ENCODE peak calls at places on chromosomes 1 and 21, in ten cellular contexts. K is right atrium auricular region, C is iPS DF 6.9, J is body of pancreas, N is colonic mucosa, I is SJCRH30, F is lung, A is mucosa of descending colon, U is mammary epithelial cell, E is psoas muscle. L is an unnamed sample. For H3K9me3, the result is how much of the 10 kb centered on the place peaks cover.

GRCh38 chr1:24502168-24503002 is at the start of gene RCAN3:
- DNase-seq in K (peak), C (peak), J (peak), N (peak), I (peak), F (peak), A (peak), U (peak), E (peak), L (peak)

GRCh38 chr1:233025156-233025555 is 74.7 kb downstream of the NTPCR start:
- DNase-seq in K (no peak), C (peak), J (peak), N (peak), I (peak), F (no peak), A (peak), U (no peak), E (peak), L (peak)

GRCh38 chr1:94805912-94806311 is 14.2 kb upstream of the SLC44A3 start:
- DNase-seq in K (no peak), C (no peak), J (peak), N (peak), I (peak), F (peak), A (no peak), U (peak), E (no peak), L (peak)

GRCh38 chr1:51578383-51579109 is 38.3 kb upstream of the OSBPL9 start:
- DNase-seq in K (no peak), C (no peak), J (peak), N (no peak), I (no peak), F (no peak), A (no peak), U (no peak), E (no peak), L (no peak)

GRCh38 chr1:232627645-232628334 is 2.1 kb downstream of the SIPA1L2 start:
- DNase-seq in K (no peak), C (no peak), J (no peak), N (peak), I (peak), F (no peak), A (no peak), U (peak), E (no peak), L (peak)

GRCh38 chr1:76046149-76046548 is 28.4 kb upstream of the ST6GALNAC3 start:
- DNase-seq in K (no peak), C (no peak), J (no peak), N (no peak), I (no peak), F (no peak), A (no peak), U (no peak), E (no peak), L (no peak)

GRCh38 chr1:185581020-185581419 is 153.2 kb upstream of the HMCN1 start:
- DNase-seq in K (no peak), C (no peak), J (no peak), N (no peak), I (no peak), F (no peak), A (no peak), U (no peak), E (no peak), L (no peak)

GRCh38 chr1:19068639-19069276 is 112.3 kb upstream of the IFFO2 start:
- DNase-seq in K (no peak), C (no peak), J (no peak), N (no peak), I (no peak), F (no peak), A (peak), U (no peak), E (no peak), L (no peak)

GRCh38 chr1:37722181-37723071 is 30.1 kb downstream of the CDCA8 start:
- DNase-seq in K (no peak), C (no peak), J (no peak), N (no peak), I (no peak), F (no peak), A (no peak), U (no peak), E (no peak), L (no peak)

GRCh38 chr1:92817986-92818764 is 13.7 kb upstream of the RPL5 start:
- DNase-seq in K (no peak), C (no peak), J (peak), N (peak), I (peak), F (no peak), A (no peak), U (no peak), E (no peak), L (peak)

GRCh38 chr1:18651727-18652126 is 21.1 kb downstream of the PAX7 start:
- DNase-seq in K (no peak), C (no peak), J (no peak), N (no peak), I (no peak), F (no peak), A (no peak), U (no peak), E (no peak), L (no peak)

GRCh38 chr1:30911061-30911954 is 2.8 kb upstream of the SDC3 start:
- DNase-seq in K (peak), C (peak), J (peak), N (peak), I (peak), F (peak), A (peak), U (peak), E (peak), L (peak)

GRCh38 chr1:232844791-232845190 is 39.6 kb downstream of the MAP10 start:
- DNase-seq in K (no peak), C (no peak), J (no peak), N (no peak), I (no peak), F (no peak), A (no peak), U (peak), E (no peak), L (no peak)

GRCh38 chr1:81550753-81551152 is 250.0 kb upstream of the ADGRL2 start:
- DNase-seq in K (no peak), C (no peak), J (no peak), N (peak), I (no peak), F (no peak), A (no peak), U (peak), E (no peak), L (no peak)

GRCh38 chr1:73803380-73803779 is 394.6 kb downstream of the LRRIQ3 start:
- DNase-seq in K (no peak), C (no peak), J (no peak), N (peak), I (no peak), F (no peak), A (no peak), U (no peak), E (no peak), L (peak)

GRCh38 chr1:64110924-64111777 is 92.3 kb upstream of the UBE2U start:
- DNase-seq in K (no peak), C (no peak), J (no peak), N (no peak), I (no peak), F (no peak), A (no peak), U (peak), E (no peak), L (no peak)

GRCh38 chr1:227941509-227942020 is 6.2 kb downstream of the WNT9A start:
- DNase-seq in K (no peak), C (no peak), J (no peak), N (peak), I (peak), F (no peak), A (peak), U (no peak), E (peak), L (no peak)

GRCh38 chr1:39625462-39626273 is 13.8 kb downstream of the HEYL start:
- DNase-seq in K (peak), C (no peak), J (peak), N (peak), I (no peak), F (peak), A (peak), U (no peak), E (peak), L (no peak)

GRCh38 chr1:216430744-216431143 is 7.5 kb upstream of the USH2A start:
- DNase-seq in K (no peak), C (no peak), J (no peak), N (no peak), I (no peak), F (no peak), A (no peak), U (no peak), E (no peak), L (no peak)

GRCh38 chr1:77220687-77221463 is 1.6 kb upstream of the PIGK start:
- DNase-seq in K (no peak), C (no peak), J (no peak), N (no peak), I (no peak), F (no peak), A (no peak), U (peak), E (no peak), L (no peak)

GRCh38 chr1:168341576-168341975 is 60.9 kb downstream of the TBX19 start:
- DNase-seq in K (no peak), C (no peak), J (no peak), N (no peak), I (no peak), F (no peak), A (no peak), U (peak), E (no peak), L (no peak)

GRCh38 chr21:35649186-35649585 is 411.1 kb downstream of the SETD4 start:
- DNase-seq in K (no peak), C (no peak), J (no peak), N (no peak), I (no peak), F (peak), A (no peak), U (peak), E (no peak), L (peak)

GRCh38 chr1:169877800-169878491 is 15.8 kb downstream of the SCYL3 start:
- DNase-seq in K (no peak), C (no peak), J (no peak), N (no peak), I (no peak), F (no peak), A (no peak), U (no peak), E (no peak), L (no peak)

GRCh38 chr1:234722904-234723588 is 113.1 kb upstream of the IRF2BP2 start:
- DNase-seq in K (peak), C (no peak), J (peak), N (peak), I (no peak), F (peak), A (peak), U (peak), E (peak), L (no peak)

GRCh38 chr1:114585221-114585620 is 3.8 kb upstream of the BCAS2 start:
- DNase-seq in K (no peak), C (no peak), J (no peak), N (no peak), I (peak), F (no peak), A (no peak), U (no peak), E (no peak), L (no peak)

GRCh38 chr21:33171584-33172169 is 58.1 kb upstream of the IFNAR2 start:
- DNase-seq in K (no peak), C (no peak), J (no peak), N (no peak), I (no peak), F (no peak), A (no peak), U (no peak), E (no peak), L (no peak)

GRCh38 chr1:175278236-175278635 is 85.7 kb upstream of the KIAA0040 start:
- DNase-seq in K (no peak), C (no peak), J (no peak), N (no peak), I (no peak), F (no peak), A (no peak), U (no peak), E (no peak), L (no peak)

GRCh38 chr21:36122977-36123376 is 11.9 kb upstream of the CBR3 start:
- DNase-seq in K (no peak), C (no peak), J (no peak), N (no peak), I (no peak), F (no peak), A (no peak), U (no peak), E (no peak), L (no peak)

GRCh38 chr1:981955-982558 is at the start of gene PERM1:
- DNase-seq in K (no peak), C (no peak), J (no peak), N (no peak), I (no peak), F (no peak), A (no peak), U (no peak), E (peak), L (no peak)

GRCh38 chr1:234369784-234370183 is 3.5 kb upstream of the COA6 start:
- DNase-seq in K (no peak), C (no peak), J (no peak), N (no peak), I (no peak), F (no peak), A (no peak), U (peak), E (no peak), L (no peak)

GRCh38 chr1:224641030-224641429 is 24.9 kb downstream of the CNIH3 start:
- DNase-seq in K (no peak), C (no peak), J (peak), N (no peak), I (peak), F (no peak), A (no peak), U (no peak), E (no peak), L (no peak)

GRCh38 chr1:68703921-68704354 is 207.1 kb upstream of the DEPDC1 start:
- DNase-seq in K (no peak), C (no peak), J (no peak), N (no peak), I (no peak), F (no peak), A (no peak), U (peak), E (no peak), L (no peak)
- H3K9me3 ChIP-seq in K (under half), C (under half), J (under half), N (under half), I (under half), F (under half), A (under half), U (under half), E (under half), L (under half)

GRCh38 chr1:4276238-4276637 is 376.2 kb upstream of the C1orf174 start:
- DNase-seq in K (no peak), C (no peak), J (no peak), N (no peak), I (no peak), F (no peak), A (no peak), U (no peak), E (no peak), L (no peak)

GRCh38 chr1:4272568-4272967 is 372.5 kb upstream of the C1orf174 start:
- DNase-seq in K (no peak), C (no peak), J (no peak), N (no peak), I (no peak), F (no peak), A (no peak), U (no peak), E (no peak), L (no peak)

GRCh38 chr1:4273747-4274146 is 373.7 kb upstream of the C1orf174 start:
- DNase-seq in K (no peak), C (no peak), J (no peak), N (no peak), I (no peak), F (no peak), A (no peak), U (no peak), E (no peak), L (no peak)

GRCh38 chr1:4277598-4277997 is 376.8 kb upstream of the AJAP1 start:
- DNase-seq in K (no peak), C (no peak), J (no peak), N (no peak), I (no peak), F (no peak), A (no peak), U (no peak), E (no peak), L (no peak)

DNA sequence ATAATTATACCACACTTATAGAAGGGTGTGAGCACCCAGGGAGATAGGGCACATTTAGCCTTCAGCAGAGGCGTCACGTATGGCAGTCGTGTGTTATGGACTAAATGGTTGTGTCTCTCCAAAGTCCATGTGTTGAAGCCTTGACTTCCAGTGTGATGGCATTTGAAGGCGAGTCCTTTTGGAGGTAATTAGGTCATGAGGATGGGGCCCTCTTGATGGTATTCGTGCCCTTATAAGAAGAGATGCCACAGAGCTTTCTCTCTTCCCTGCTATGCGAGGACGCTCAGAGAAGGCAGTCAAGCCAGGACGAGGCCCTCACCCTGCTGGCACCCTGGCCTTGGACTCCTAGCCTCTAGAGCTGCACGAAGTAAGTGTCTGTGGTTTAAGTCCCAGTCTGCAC is 375.0 kb upstream of the C1orf174 start:
- DNase-seq in K (no peak), C (no peak), J (no peak), N (no peak), I (no peak), F (no peak), A (no peak), U (no peak), E (no peak), L (no peak)
- H3K9me3 ChIP-seq in K (under half), C (under half), J (under half), N (under half), I (under half), F (under half), A (under half), U (under half), E (under half), L (under half)

GRCh38 chr1:2871246-2871815 is 69.8 kb upstream of the TTC34 start:
- DNase-seq in K (no peak), C (no peak), J (no peak), N (no peak), I (no peak), F (no peak), A (no peak), U (no peak), E (no peak), L (no peak)
- H3K9me3 ChIP-seq in K (under half), C (under half), J (under half), N (under half), I (under half), F (under half), A (under half), U (under half), E (under half), L (under half)

GRCh38 chr1:20603473-20604464 is 14.9 kb downstream of the CDA start:
- DNase-seq in K (no peak), C (no peak), J (no peak), N (no peak), I (peak), F (no peak), A (no peak), U (peak), E (no peak), L (peak)

GRCh38 chr1:20600156-20600555 is 11.3 kb downstream of the CDA start:
- DNase-seq in K (no peak), C (no peak), J (no peak), N (peak), I (no peak), F (no peak), A (no peak), U (no peak), E (no peak), L (peak)

GRCh38 chr1:20604678-20605077 is 15.8 kb downstream of the CDA start:
- DNase-seq in K (no peak), C (no peak), J (no peak), N (peak), I (no peak), F (no peak), A (no peak), U (peak), E (no peak), L (peak)

GRCh38 chr1:20602851-20603450 is 14.1 kb downstream of the CDA start:
- DNase-seq in K (no peak), C (no peak), J (no peak), N (no peak), I (no peak), F (no peak), A (no peak), U (peak), E (no peak), L (no peak)

DNA sequence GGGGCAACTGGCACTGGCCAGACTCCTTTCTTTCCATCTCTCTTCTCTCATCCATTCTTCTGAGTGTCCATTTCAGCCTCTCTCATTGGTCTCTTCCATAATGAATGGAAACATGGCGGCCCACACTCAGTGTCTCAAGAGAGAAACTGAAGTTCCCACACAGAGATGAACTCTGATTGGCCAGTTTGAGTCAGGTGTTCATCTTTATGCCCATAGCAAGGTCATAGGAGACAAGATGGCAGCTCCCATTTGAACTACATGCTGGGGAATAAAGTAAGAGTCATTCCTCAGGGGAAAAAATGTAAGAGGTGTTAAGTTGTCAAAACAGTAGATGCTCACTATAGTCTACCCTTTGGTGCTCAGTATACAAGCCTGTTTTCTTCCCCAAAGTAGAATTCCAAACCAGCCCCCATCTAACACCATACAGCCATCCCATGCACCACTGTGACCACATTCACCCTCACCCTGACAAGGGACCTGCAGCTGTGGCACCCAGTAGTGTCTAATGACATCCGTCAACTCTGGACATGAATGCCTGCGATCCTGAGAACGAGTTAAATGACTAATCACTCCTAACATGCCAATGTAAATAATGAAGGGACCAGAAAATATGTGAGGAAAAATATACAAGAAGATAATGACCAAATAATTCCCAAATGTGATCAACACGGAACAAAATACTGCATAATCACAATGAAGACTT is 12.4 kb downstream of the CDA start:
- DNase-seq in K (no peak), C (no peak), J (no peak), N (no peak), I (peak), F (no peak), A (no peak), U (peak), E (no peak), L (no peak)
- H3K9me3 ChIP-seq in K (under half), C (under half), J (under half), N (under half), I (under half), F (under half), A (under half), U (under half), E (under half), L (under half)

GRCh38 chr1:3146907-3147306 is 77.9 kb downstream of the PRDM16 start:
- DNase-seq in K (no peak), C (no peak), J (no peak), N (no peak), I (no peak), F (no peak), A (no peak), U (no peak), E (no peak), L (no peak)

GRCh38 chr1:3149277-3149676 is 80.3 kb downstream of the PRDM16 start:
- DNase-seq in K (no peak), C (no peak), J (no peak), N (no peak), I (no peak), F (no peak), A (no peak), U (no peak), E (no peak), L (no peak)

GRCh38 chr1:3148171-3148570 is 79.2 kb downstream of the PRDM16 start:
- DNase-seq in K (no peak), C (no peak), J (no peak), N (no peak), I (no peak), F (no peak), A (no peak), U (no peak), E (no peak), L (no peak)

GRCh38 chr1:3145489-3146325 is 76.7 kb downstream of the PRDM16 start:
- DNase-seq in K (no peak), C (no peak), J (no peak), N (no peak), I (no peak), F (no peak), A (no peak), U (no peak), E (no peak), L (no peak)

DNA sequence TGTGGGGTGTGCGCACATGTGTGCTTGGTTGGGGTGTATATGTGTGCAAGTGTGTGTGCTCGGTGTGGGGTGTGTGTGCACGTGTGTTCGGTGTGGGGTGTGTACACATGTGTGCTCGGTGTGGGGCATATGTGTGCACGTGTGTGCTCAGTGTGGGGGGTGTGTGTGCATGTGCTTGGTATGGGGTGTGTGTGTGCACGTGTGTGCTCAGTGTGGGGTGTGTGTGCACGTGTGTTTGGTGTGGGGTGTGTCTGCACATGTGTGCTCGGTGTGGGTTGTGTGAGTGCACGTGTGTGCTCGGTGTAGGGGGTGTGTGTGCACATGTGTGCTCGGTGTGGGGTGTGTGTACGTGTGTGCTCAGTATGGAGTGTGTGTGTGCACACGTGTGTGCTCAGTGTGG is 77.5 kb downstream of the PRDM16 start:
- DNase-seq in K (no peak), C (no peak), J (no peak), N (no peak), I (no peak), F (no peak), A (no peak), U (no peak), E (no peak), L (no peak)
- H3K9me3 ChIP-seq in K (under half), C (under half), J (under half), N (under half), I (under half), F (under half), A (under half), U (half or more), E (under half), L (under half)